ENCODE peak calls at places on chromosomes 6 and 20, in ten cellular contexts. Q is CD4-positive, alpha-beta T cell; N is heart left ventricle; S is stimulated activated CD4-positive, alpha-beta T cell treated with anti-CD3 and anti-CD28 coated beads, Interleukin-2, amount 100 ng/mL, for 24 hours; K is dermis blood vessel endothelial cell; B is neural crest cell; C is H54; U is germinal center; O is GM20000; W is suprapubic skin. E is an unnamed sample.

GRCh38 chr20:41339957-41340326 is 679 bp upstream of the LPIN3 start:
- DNase-seq in Q (peak; percentile 73), N (peak; percentile 85), S (peak; percentile 91), K (peak; percentile 82), B (peak; percentile 82), C (peak; percentile 65), U (peak; percentile 85), O (peak; percentile 86), W (peak; percentile 92), E (peak; percentile 91)

GRCh38 chr6:90466191-90466940 is 120.5 kb downstream of the MAP3K7 start:
- DNase-seq in Q (no peak), N (no peak), S (no peak), K (no peak), B (no peak), C (no peak), U (no peak), O (no peak), W (no peak), E (no peak)

GRCh38 chr6:170210026-170210390 is 80.9 kb downstream of the DLL1 start:
- DNase-seq in Q (no peak), N (no peak), S (no peak), K (no peak), B (no peak), C (no peak), U (no peak), O (peak; percentile 42), W (no peak), E (no peak)

GRCh38 chr6:144606041-144606440 is 320.9 kb downstream of the UTRN start:
- DNase-seq in Q (no peak), N (no peak), S (no peak), K (no peak), B (no peak), C (no peak), U (no peak), O (no peak), W (no peak), E (no peak)

GRCh38 chr20:22974354-22974753 is 60.8 kb upstream of the SSTR4 start:
- DNase-seq in Q (no peak), N (no peak), S (no peak), K (peak; percentile 68), B (no peak), C (peak; percentile 21), U (peak; percentile 13), O (peak; percentile 19), W (no peak), E (no peak)

GRCh38 chr6:29977425-29977727 is 35.0 kb downstream of the HLA-A start:
- DNase-seq in Q (no peak), N (no peak), S (no peak), K (no peak), B (no peak), C (no peak), U (no peak), O (no peak), W (no peak), E (no peak)

GRCh38 chr20:63441136-63441776 is 31.2 kb downstream of the KCNQ2 start:
- DNase-seq in Q (no peak), N (no peak), S (peak; percentile 40), K (no peak), B (no peak), C (no peak), U (no peak), O (peak; percentile 80), W (no peak), E (peak; percentile 81)

GRCh38 chr6:31776563-31776960 is 566 bp downstream of the VWA7 start:
- DNase-seq in Q (no peak), N (no peak), S (no peak), K (no peak), B (no peak), C (no peak), U (no peak), O (no peak), W (no peak), E (no peak)

GRCh38 chr20:25269057-25269832 is 21.4 kb downstream of the PYGB start:
- DNase-seq in Q (no peak), N (no peak), S (no peak), K (no peak), B (no peak), C (no peak), U (no peak), O (no peak), W (peak; percentile 40), E (no peak)

GRCh38 chr6:64683682-64684081 is 1023.3 kb downstream of the EYS start:
- DNase-seq in Q (no peak), N (peak; percentile 22), S (no peak), K (peak; percentile 30), B (no peak), C (no peak), U (no peak), O (no peak), W (no peak), E (no peak)

GRCh38 chr6:146265051-146265450 is 236.2 kb downstream of the GRM1 start:
- DNase-seq in Q (no peak), N (no peak), S (no peak), K (no peak), B (no peak), C (no peak), U (no peak), O (no peak), W (no peak), E (no peak)

GRCh38 chr6:53986165-53986720 is 125.0 kb upstream of the MLIP start:
- DNase-seq in Q (no peak), N (peak; percentile 44), S (peak; percentile 7), K (peak; percentile 77), B (peak; percentile 15), C (peak; percentile 20), U (peak; percentile 5), O (peak; percentile 11), W (no peak), E (peak; percentile 18)

GRCh38 chr6:41442800-41443501 is 103.2 kb upstream of the FOXP4 start:
- DNase-seq in Q (no peak), N (peak; percentile 57), S (peak; percentile 29), K (no peak), B (peak; percentile 87), C (no peak), U (peak; percentile 25), O (no peak), W (no peak), E (peak; percentile 34)

GRCh38 chr20:270517-270916 is 13.0 kb downstream of the DEFB132 start:
- DNase-seq in Q (no peak), N (no peak), S (no peak), K (no peak), B (no peak), C (no peak), U (no peak), O (no peak), W (no peak), E (no peak)

GRCh38 chr6:33613146-33613793 is 7.9 kb upstream of the ITPR3 start:
- DNase-seq in Q (no peak), N (no peak), S (no peak), K (no peak), B (no peak), C (no peak), U (no peak), O (no peak), W (no peak), E (no peak)

GRCh38 chr6:159977242-159978214 is 8.6 kb downstream of the IGF2R start:
- DNase-seq in Q (no peak), N (peak; percentile 79), S (no peak), K (no peak), B (no peak), C (no peak), U (no peak), O (no peak), W (peak; percentile 73), E (no peak)

GRCh38 chr6:120378582-120379220 is 955.6 kb downstream of the TBC1D32 start:
- DNase-seq in Q (no peak), N (no peak), S (no peak), K (no peak), B (no peak), C (peak; percentile 15), U (peak; percentile 15), O (peak; percentile 20), W (no peak), E (peak; percentile 27)

GRCh38 chr6:157728183-157728881 is 94.7 kb upstream of the SNX9 start:
- DNase-seq in Q (no peak), N (no peak), S (no peak), K (no peak), B (no peak), C (no peak), U (no peak), O (no peak), W (no peak), E (no peak)

GRCh38 chr6:36852481-36853147 is 13.4 kb upstream of the CPNE5 start:
- DNase-seq in Q (no peak), N (peak; percentile 47), S (no peak), K (peak; percentile 79), B (no peak), C (peak; percentile 70), U (no peak), O (no peak), W (peak; percentile 57), E (no peak)

GRCh38 chr6:148417045-148417444 is 74.4 kb downstream of the SASH1 start:
- DNase-seq in Q (no peak), N (no peak), S (no peak), K (no peak), B (no peak), C (no peak), U (no peak), O (no peak), W (no peak), E (no peak)

GRCh38 chr6:131547524-131547923 is 25.5 kb upstream of the ARG1 start:
- DNase-seq in Q (no peak), N (no peak), S (no peak), K (no peak), B (no peak), C (no peak), U (no peak), O (no peak), W (no peak), E (no peak)

GRCh38 chr6:168169624-168170023 is 90.6 kb upstream of the FRMD1 start:
- DNase-seq in Q (no peak), N (no peak), S (no peak), K (no peak), B (no peak), C (no peak), U (no peak), O (no peak), W (no peak), E (no peak)

GRCh38 chr6:80132942-80133517 is 26.6 kb downstream of the BCKDHB start:
- DNase-seq in Q (peak; percentile 7), N (peak; percentile 64), S (peak; percentile 19), K (peak; percentile 88), B (peak; percentile 11), C (no peak), U (no peak), O (no peak), W (no peak), E (no peak)

E was measured in GM13976.